ENCODE peak calls at places on chromosomes 13 and 19, in four cellular contexts. One of them, this sample, is unnamed.

GRCh38 chr19:13795595-13796300 is 505 bp downstream of the ZSWIM4 start:
- DNase-seq in kidney tubule cell: peak
- DNase-seq in A172: peak
- DNase-seq in NCI-H1092 treated with DMSO at 0.1 percent for 48 hours: no peak
- DNase-seq in this sample: no peak

GRCh38 chr13:67229438-67230242 is 496 bp downstream of the PCDH9 start:
- DNase-seq in A172: peak
- DNase-seq in kidney tubule cell: peak
- DNase-seq in NCI-H1092 treated with DMSO at 0.1 percent for 48 hours: peak
- DNase-seq in this sample: peak

GRCh38 chr13:110328509-110328908 is 21.4 kb downstream of the COL4A2 start:
- DNase-seq in NCI-H1092 treated with DMSO at 0.1 percent for 48 hours: no peak
- DNase-seq in A172: no peak
- DNase-seq in kidney tubule cell: no peak
- DNase-seq in this sample: no peak

GRCh38 chr13:98429081-98429480 is 147.8 kb downstream of the STK24 start:
- DNase-seq in NCI-H1092 treated with DMSO at 0.1 percent for 48 hours: no peak
- DNase-seq in A172: no peak
- DNase-seq in kidney tubule cell: no peak
- DNase-seq in this sample: no peak

GRCh38 chr13:113863511-113864302 is at the start of gene GAS6:
- DNase-seq in kidney tubule cell: peak
- DNase-seq in A172: no peak
- DNase-seq in NCI-H1092 treated with DMSO at 0.1 percent for 48 hours: peak
- DNase-seq in this sample: no peak

GRCh38 chr19:46361915-46362314 is 15.0 kb downstream of the PPP5C start:
- DNase-seq in kidney tubule cell: no peak
- DNase-seq in A172: no peak
- DNase-seq in NCI-H1092 treated with DMSO at 0.1 percent for 48 hours: no peak
- DNase-seq in this sample: no peak

GRCh38 chr19:17560205-17560595 is 4.8 kb downstream of the COLGALT1 start:
- DNase-seq in A172: peak
- DNase-seq in kidney tubule cell: no peak
- DNase-seq in NCI-H1092 treated with DMSO at 0.1 percent for 48 hours: no peak
- DNase-seq in this sample: peak

GRCh38 chr13:104382941-104383340 is 1316.7 kb upstream of the SLC10A2 start:
- DNase-seq in A172: no peak
- DNase-seq in NCI-H1092 treated with DMSO at 0.1 percent for 48 hours: no peak
- DNase-seq in kidney tubule cell: peak
- DNase-seq in this sample: peak

GRCh38 chr19:42471554-42472249 is 29.0 kb upstream of the CXCL17 start:
- DNase-seq in A172: peak
- DNase-seq in NCI-H1092 treated with DMSO at 0.1 percent for 48 hours: no peak
- DNase-seq in kidney tubule cell: no peak
- DNase-seq in this sample: peak

GRCh38 chr13:59038824-59039223 is 1124.9 kb downstream of the DIAPH3 start:
- DNase-seq in NCI-H1092 treated with DMSO at 0.1 percent for 48 hours: peak
- DNase-seq in kidney tubule cell: peak
- DNase-seq in A172: peak
- DNase-seq in this sample: peak

GRCh38 chr19:49067554-49067953 is 2.9 kb upstream of the NTF4 start:
- DNase-seq in NCI-H1092 treated with DMSO at 0.1 percent for 48 hours: no peak
- DNase-seq in kidney tubule cell: no peak
- DNase-seq in A172: no peak
- DNase-seq in this sample: no peak

GRCh38 chr13:29702912-29703351 is 107.4 kb upstream of the SLC7A1 start:
- DNase-seq in kidney tubule cell: no peak
- DNase-seq in NCI-H1092 treated with DMSO at 0.1 percent for 48 hours: no peak
- DNase-seq in A172: peak
- DNase-seq in this sample: peak

GRCh38 chr13:46605089-46605488 is 52.1 kb downstream of the LRCH1 start:
- DNase-seq in kidney tubule cell: no peak
- DNase-seq in NCI-H1092 treated with DMSO at 0.1 percent for 48 hours: no peak
- DNase-seq in A172: no peak
- DNase-seq in this sample: no peak

GRCh38 chr13:80084086-80084676 is 256.7 kb downstream of the SPRY2 start:
- DNase-seq in NCI-H1092 treated with DMSO at 0.1 percent for 48 hours: peak
- DNase-seq in kidney tubule cell: peak
- DNase-seq in A172: peak
- DNase-seq in this sample: peak

GRCh38 chr19:28640506-28640905 is 572.4 kb downstream of the UQCRFS1 start:
- DNase-seq in NCI-H1092 treated with DMSO at 0.1 percent for 48 hours: no peak
- DNase-seq in A172: no peak
- DNase-seq in kidney tubule cell: no peak
- DNase-seq in this sample: no peak

GRCh38 chr19:18259848-18260247 is 14.4 kb downstream of the IQCN start:
- DNase-seq in NCI-H1092 treated with DMSO at 0.1 percent for 48 hours: no peak
- DNase-seq in A172: no peak
- DNase-seq in kidney tubule cell: no peak
- DNase-seq in this sample: no peak

GRCh38 chr19:10112895-10113591 is 1.6 kb downstream of the P2RY11 start:
- DNase-seq in kidney tubule cell: peak
- DNase-seq in NCI-H1092 treated with DMSO at 0.1 percent for 48 hours: peak
- DNase-seq in A172: no peak
- DNase-seq in this sample: peak

GRCh38 chr19:15107056-15108010 is at the start of gene SYDE1:
- DNase-seq in NCI-H1092 treated with DMSO at 0.1 percent for 48 hours: no peak
- DNase-seq in A172: peak
- DNase-seq in kidney tubule cell: peak
- DNase-seq in this sample: no peak

GRCh38 chr13:98524391-98524790 is 52.5 kb downstream of the STK24 start:
- DNase-seq in NCI-H1092 treated with DMSO at 0.1 percent for 48 hours: no peak
- DNase-seq in kidney tubule cell: no peak
- DNase-seq in A172: no peak
- DNase-seq in this sample: no peak

GRCh38 chr13:66634384-66634783 is 595.8 kb downstream of the PCDH9 start:
- DNase-seq in NCI-H1092 treated with DMSO at 0.1 percent for 48 hours: no peak
- DNase-seq in kidney tubule cell: peak
- DNase-seq in A172: no peak
- DNase-seq in this sample: peak

GRCh38 chr19:4015705-4016402 is 8.3 kb downstream of the PIAS4 start:
- DNase-seq in A172: no peak
- DNase-seq in kidney tubule cell: no peak
- DNase-seq in NCI-H1092 treated with DMSO at 0.1 percent for 48 hours: no peak
- DNase-seq in this sample: no peak

GRCh38 chr13:99074693-99075092 is 96.8 kb upstream of the DOCK9 start:
- DNase-seq in NCI-H1092 treated with DMSO at 0.1 percent for 48 hours: no peak
- DNase-seq in kidney tubule cell: no peak
- DNase-seq in A172: no peak
- DNase-seq in this sample: no peak

GRCh38 chr19:50147462-50148423 is 15.3 kb downstream of the IZUMO2 start:
- DNase-seq in kidney tubule cell: peak
- DNase-seq in A172: peak
- DNase-seq in NCI-H1092 treated with DMSO at 0.1 percent for 48 hours: peak
- DNase-seq in this sample: peak

This sample was measured in bronchial epithelial cell.